ENCODE peak calls at places on chromosomes 4 and X, in six cellular contexts. S, Z, T, R, O and F are unnamed samples.

GRCh38 chrX:130224810-130225209 is 43.9 kb downstream of the ZNF280C start:
- DNase-seq in R (no peak), S (no peak), T (peak), O (no peak), Z (no peak), F (peak)

GRCh38 chr4:41428941-41429669 is 108.9 kb upstream of the LIMCH1 start:
- DNase-seq in Z (no peak), S (no peak), O (no peak), R (no peak), T (no peak), F (no peak)

GRCh38 chr4:124806403-124806802 is 93.9 kb upstream of the ANKRD50 start:
- DNase-seq in Z (no peak), S (no peak), T (no peak), R (no peak), O (no peak), F (no peak)

GRCh38 chr4:77010841-77011354 is 61.3 kb downstream of the SEPTIN11 start:
- DNase-seq in O (no peak), S (no peak), T (no peak), R (no peak), Z (no peak), F (peak)

GRCh38 chrX:125005863-125006262 is 313.8 kb upstream of the TEX13C start:
- DNase-seq in R (no peak), S (no peak), O (no peak), Z (no peak), T (no peak), F (no peak)

GRCh38 chr4:141304346-141304745 is 83.7 kb downstream of the ZNF330 start:
- DNase-seq in T (no peak), R (no peak), O (no peak), Z (no peak), S (no peak), F (no peak)

GRCh38 chr4:184174571-184175488 is 42.8 kb downstream of the ENPP6 start:
- DNase-seq in Z (no peak), S (no peak), T (no peak), O (no peak), R (no peak), F (no peak)

GRCh38 chrX:16123222-16123786 is at the start of gene GRPR:
- DNase-seq in Z (peak), O (peak), T (peak), R (peak), S (peak), F (peak)

GRCh38 chr4:107800058-107800457 is 24.7 kb upstream of the SGMS2 start:
- DNase-seq in Z (no peak), T (no peak), S (no peak), O (no peak), R (peak), F (no peak)

GRCh38 chrX:54639018-54639345 is 109.0 kb downstream of the GNL3L start:
- DNase-seq in T (no peak), O (no peak), S (no peak), Z (no peak), R (no peak), F (no peak)

GRCh38 chr4:110014233-110014632 is 101.5 kb downstream of the EGF start:
- DNase-seq in Z (no peak), T (no peak), R (no peak), S (no peak), O (no peak), F (no peak)

GRCh38 chr4:177455591-177455990 is 13.4 kb upstream of the AGA start:
- DNase-seq in R (no peak), S (no peak), Z (no peak), T (peak), O (no peak), F (peak)

GRCh38 chr4:89482248-89482647 is 174.6 kb upstream of the GPRIN3 start:
- DNase-seq in T (peak), Z (peak), O (no peak), R (no peak), S (no peak), F (peak)

GRCh38 chr4:140300271-140300970 is 73.0 kb upstream of the SCOC start:
- DNase-seq in T (peak), S (peak), Z (no peak), R (no peak), O (no peak), F (peak)

GRCh38 chr4:1171306-1172227 is 816 bp downstream of the SPON2 start:
- DNase-seq in Z (no peak), S (no peak), R (peak), T (no peak), O (no peak), F (no peak)

GRCh38 chrX:77930581-77930980 is 20.1 kb downstream of the ATP7A start:
- DNase-seq in R (no peak), T (no peak), S (no peak), Z (no peak), O (no peak), F (no peak)

DNA sequence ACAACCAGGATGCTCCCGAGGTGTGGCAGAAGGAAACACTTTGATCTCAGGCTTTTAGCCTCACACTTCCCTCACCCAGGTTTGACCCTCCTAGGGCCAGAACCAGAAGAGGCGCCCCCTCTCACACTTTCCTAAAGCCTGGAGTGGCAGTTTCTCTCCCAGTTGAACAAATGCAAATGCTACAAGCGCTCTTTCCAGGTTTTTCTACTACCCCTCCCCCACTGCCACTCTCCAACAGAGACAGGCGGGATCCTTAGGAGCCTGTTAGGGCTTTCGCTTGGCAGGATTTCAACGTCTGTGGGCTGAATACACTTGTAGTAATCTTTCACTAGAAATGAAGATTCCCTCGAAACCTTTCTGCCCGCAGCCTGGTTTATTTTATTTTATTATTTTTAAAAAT is 2.4 kb downstream of the TSC22D3 start:
- DNase-seq in T (no peak), R (no peak), O (no peak), S (peak), Z (no peak), F (no peak)
- H3K4me3 ChIP-seq in T (no peak), R (peak), O (peak), S (no peak), Z (no peak), F (no peak)

DNA sequence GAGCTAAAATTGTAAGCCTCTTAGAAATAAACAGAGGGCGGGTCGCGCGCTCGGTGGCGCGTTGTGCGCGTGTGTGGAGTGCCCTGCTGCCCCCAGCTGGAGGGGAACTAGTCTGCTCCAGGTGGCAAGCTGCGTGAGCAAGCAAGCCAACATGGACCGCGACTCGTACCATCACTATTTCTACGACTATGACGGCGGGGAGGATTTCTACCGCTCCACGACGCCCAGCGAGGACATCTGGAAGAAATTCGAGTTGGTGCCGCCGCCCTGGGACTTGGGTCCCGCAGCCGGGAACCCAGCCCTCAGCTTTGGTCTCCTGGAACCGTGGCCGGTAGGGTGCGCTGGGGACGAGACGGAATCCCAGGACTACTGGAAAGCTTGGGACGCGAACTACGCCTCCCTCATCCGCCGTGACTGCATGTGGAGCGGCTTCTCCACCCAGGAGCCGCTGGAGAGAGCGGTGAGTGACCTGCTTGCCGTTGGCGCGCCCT is 66.1 kb downstream of the DNAAF6 start:
- DNase-seq in T (no peak), O (no peak), S (no peak), R (no peak), Z (no peak), F (no peak)
- TF ChIP-seq CTCF in T (no peak), O (no peak), S (no peak), R (no peak), Z (no peak), F (no peak)

GRCh38 chrX:151082077-151082948 is 94.1 kb upstream of the GPR50 start:
- DNase-seq in O (peak), T (peak), Z (peak), R (peak), S (peak), F (peak)
- H3K4me3 ChIP-seq in O (peak), T (peak), Z (no peak), R (peak), S (no peak), F (peak)

GRCh38 chr4:182093947-182094346 is 149.3 kb upstream of the TENM3 start:
- DNase-seq in Z (no peak), R (no peak), T (no peak), O (no peak), S (no peak), F (no peak)
- TF ChIP-seq CTCF in Z (no peak), R (no peak), T (no peak), O (no peak), S (no peak), F (no peak)

DNA sequence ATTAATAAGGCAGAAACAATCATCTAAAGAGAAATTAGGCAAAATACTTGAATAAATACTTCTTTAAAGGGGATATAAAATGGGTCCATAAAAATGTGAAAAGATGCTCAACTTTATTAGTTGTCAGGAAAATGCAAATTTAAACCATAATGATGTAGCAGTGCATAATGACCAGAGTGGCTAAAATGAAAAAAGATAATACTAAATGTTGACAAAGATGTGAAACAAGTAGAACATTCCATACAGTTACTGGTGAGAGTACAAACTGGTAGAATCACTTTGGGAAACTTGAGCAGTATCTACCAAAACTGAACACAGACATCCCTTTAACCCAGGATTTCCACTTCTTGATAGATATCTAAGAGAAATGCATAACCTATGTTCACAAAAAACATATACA is 5.0 kb downstream of the ARSJ start:
- DNase-seq in O (no peak), S (no peak), R (no peak), T (no peak), Z (no peak), F (no peak)
- H3K4me3 ChIP-seq in O (no peak), S (no peak), R (no peak), T (no peak), Z (no peak), F (no peak)

GRCh38 chr4:31124008-31124645 is 404.0 kb downstream of the PCDH7 start:
- DNase-seq in S (no peak), O (no peak), T (no peak), R (no peak), Z (no peak), F (no peak)

GRCh38 chr4:31130930-31131329 is 410.8 kb downstream of the PCDH7 start:
- DNase-seq in S (no peak), R (no peak), T (no peak), Z (no peak), O (no peak), F (no peak)

GRCh38 chr4:31125496-31125895 is 405.3 kb downstream of the PCDH7 start:
- DNase-seq in S (no peak), O (no peak), T (no peak), Z (no peak), R (no peak), F (no peak)

DNA sequence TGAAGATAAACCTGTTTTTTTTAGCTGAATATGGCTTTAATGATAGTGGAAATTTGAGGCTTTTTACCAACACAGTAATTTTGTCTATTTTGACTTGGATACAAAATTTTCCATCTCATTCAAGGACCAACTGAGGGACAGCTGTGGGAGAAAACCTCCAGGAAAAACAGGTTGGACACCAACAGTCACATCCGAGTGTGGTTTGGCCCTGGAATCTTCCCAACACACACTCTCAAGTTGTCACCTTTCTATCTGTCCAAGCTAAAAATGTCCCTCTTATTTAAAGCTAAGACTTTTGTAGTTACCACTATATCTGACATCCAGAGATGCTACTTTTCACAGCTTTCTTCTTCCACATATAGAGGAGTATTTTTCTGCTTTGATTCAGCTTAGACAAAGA is 404.9 kb downstream of the PCDH7 start:
- DNase-seq in Z (no peak), O (no peak), T (no peak), S (no peak), R (no peak), F (no peak)
- TF ChIP-seq CTCF in Z (no peak), O (no peak), T (no peak), S (no peak), R (no peak), F (no peak)

GRCh38 chr4:152356428-152357034 is 179.4 kb downstream of the FBXW7 start:
- DNase-seq in Z (no peak), R (no peak), T (peak), S (no peak), O (no peak), F (peak)
- H3K4me3 ChIP-seq in Z (no peak), R (no peak), T (no peak), S (no peak), O (no peak), F (no peak)

GRCh38 chr4:114780205-114780604 is 181.6 kb downstream of the UGT8 start:
- DNase-seq in S (no peak), O (no peak), T (no peak), R (no peak), Z (peak), F (peak)
- TF ChIP-seq CTCF in S (no peak), O (no peak), T (no peak), R (no peak), Z (peak), F (peak)

DNA sequence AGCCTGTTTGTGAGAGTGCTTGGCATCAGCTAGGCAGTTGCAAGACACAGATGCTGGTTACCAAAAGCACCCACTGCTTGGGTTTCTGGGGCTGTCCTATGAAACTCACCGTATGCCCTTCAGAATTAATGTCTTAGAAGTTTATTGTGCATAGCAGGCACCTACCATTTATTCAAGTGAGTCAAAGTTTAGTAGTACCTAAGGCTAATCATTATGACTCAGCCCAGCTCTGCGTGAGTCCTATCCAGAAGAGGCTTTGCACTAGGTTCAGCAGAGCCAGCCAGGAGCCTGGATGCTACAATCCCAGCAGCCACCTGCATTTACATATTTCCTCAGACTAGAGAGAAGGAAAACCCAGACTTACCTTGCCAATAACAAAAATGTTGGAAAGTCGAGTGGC is 4.2 kb downstream of the RPS4X start:
- DNase-seq in O (no peak), S (no peak), Z (no peak), T (peak), R (no peak), F (no peak)
- H3K4me3 ChIP-seq in O (no peak), S (no peak), Z (no peak), T (no peak), R (no peak), F (no peak)